ENCODE peak calls at places on chromosomes 16 and 17, in nine cellular contexts. One of them, this sample, is unnamed.
A peak's percentile ranks its signal among the peaks of the same experiment; 100 is the strongest.

GRCh38 chr16:78215222-78215621 is 115.8 kb downstream of the WWOX start:
- DNase-seq in T-helper 1 cell: no peak
- DNase-seq in NCI-H2081: no peak
- DNase-seq in stimulated activated CD4-positive, alpha-beta T cell treated with anti-CD3 and anti-CD28 coated beads, Interleukin-1b, Interleukin-23, amount 100 ng/mL, for 1 hour: no peak
- DNase-seq in myocyte: no peak
- DNase-seq in endodermal cell: no peak
- DNase-seq in small intestine: no peak
- DNase-seq in posterior vena cava: no peak
- DNase-seq in NCI-H345: no peak
- DNase-seq in this sample: no peak

GRCh38 chr17:3035256-3035967 is 28.0 kb downstream of the OR1D5 start:
- DNase-seq in small intestine: no peak
- DNase-seq in endodermal cell: peak; percentile 41
- DNase-seq in T-helper 1 cell: no peak
- DNase-seq in myocyte: no peak
- DNase-seq in posterior vena cava: no peak
- DNase-seq in stimulated activated CD4-positive, alpha-beta T cell treated with anti-CD3 and anti-CD28 coated beads, Interleukin-1b, Interleukin-23, amount 100 ng/mL, for 1 hour: no peak
- DNase-seq in NCI-H345: no peak
- DNase-seq in NCI-H2081: no peak
- DNase-seq in this sample: no peak

GRCh38 chr17:79843917-79844815 is 4.9 kb upstream of the CBX4 start:
- DNase-seq in posterior vena cava: peak; percentile 90
- DNase-seq in stimulated activated CD4-positive, alpha-beta T cell treated with anti-CD3 and anti-CD28 coated beads, Interleukin-1b, Interleukin-23, amount 100 ng/mL, for 1 hour: no peak
- DNase-seq in small intestine: peak; percentile 45
- DNase-seq in myocyte: peak; percentile 73
- DNase-seq in NCI-H2081: peak; percentile 54
- DNase-seq in endodermal cell: peak; percentile 89
- DNase-seq in T-helper 1 cell: no peak
- DNase-seq in NCI-H345: peak; percentile 41
- DNase-seq in this sample: no peak

GRCh38 chr17:71631483-71631882 is 489.3 kb upstream of the SOX9 start:
- DNase-seq in endodermal cell: no peak
- DNase-seq in small intestine: no peak
- DNase-seq in posterior vena cava: no peak
- DNase-seq in T-helper 1 cell: no peak
- DNase-seq in NCI-H345: no peak
- DNase-seq in stimulated activated CD4-positive, alpha-beta T cell treated with anti-CD3 and anti-CD28 coated beads, Interleukin-1b, Interleukin-23, amount 100 ng/mL, for 1 hour: no peak
- DNase-seq in myocyte: no peak
- DNase-seq in NCI-H2081: no peak
- DNase-seq in this sample: no peak

GRCh38 chr16:31108035-31108793 is at the start of gene BCKDK:
- DNase-seq in NCI-H2081: peak; percentile 63
- DNase-seq in stimulated activated CD4-positive, alpha-beta T cell treated with anti-CD3 and anti-CD28 coated beads, Interleukin-1b, Interleukin-23, amount 100 ng/mL, for 1 hour: peak; percentile 52
- DNase-seq in NCI-H345: peak; percentile 87
- DNase-seq in endodermal cell: peak; percentile 88
- DNase-seq in posterior vena cava: peak; percentile 94
- DNase-seq in T-helper 1 cell: no peak
- DNase-seq in myocyte: peak; percentile 82
- DNase-seq in small intestine: peak; percentile 68
- DNase-seq in this sample: no peak

GRCh38 chr16:11824362-11824761 is 27.0 kb downstream of the RSL1D1 start:
- DNase-seq in NCI-H345: no peak
- DNase-seq in T-helper 1 cell: no peak
- DNase-seq in posterior vena cava: no peak
- DNase-seq in endodermal cell: no peak
- DNase-seq in NCI-H2081: no peak
- DNase-seq in stimulated activated CD4-positive, alpha-beta T cell treated with anti-CD3 and anti-CD28 coated beads, Interleukin-1b, Interleukin-23, amount 100 ng/mL, for 1 hour: no peak
- DNase-seq in small intestine: peak; percentile 93
- DNase-seq in myocyte: peak; percentile 75
- DNase-seq in this sample: no peak

GRCh38 chr17:60107526-60108257 is 29.0 kb upstream of the HEATR6 start:
- DNase-seq in myocyte: no peak
- DNase-seq in NCI-H2081: no peak
- DNase-seq in endodermal cell: peak; percentile 36
- DNase-seq in posterior vena cava: no peak
- DNase-seq in small intestine: no peak
- DNase-seq in T-helper 1 cell: no peak
- DNase-seq in stimulated activated CD4-positive, alpha-beta T cell treated with anti-CD3 and anti-CD28 coated beads, Interleukin-1b, Interleukin-23, amount 100 ng/mL, for 1 hour: no peak
- DNase-seq in NCI-H345: no peak
- DNase-seq in this sample: no peak

GRCh38 chr16:19843371-19843770 is 41.3 kb downstream of the GPRC5B start:
- DNase-seq in NCI-H345: no peak
- DNase-seq in stimulated activated CD4-positive, alpha-beta T cell treated with anti-CD3 and anti-CD28 coated beads, Interleukin-1b, Interleukin-23, amount 100 ng/mL, for 1 hour: no peak
- DNase-seq in NCI-H2081: no peak
- DNase-seq in small intestine: peak; percentile 7
- DNase-seq in T-helper 1 cell: no peak
- DNase-seq in myocyte: no peak
- DNase-seq in endodermal cell: no peak
- DNase-seq in posterior vena cava: no peak
- DNase-seq in this sample: no peak

GRCh38 chr17:7490144-7490543 is 6.0 kb downstream of the POLR2A start:
- DNase-seq in small intestine: no peak
- DNase-seq in T-helper 1 cell: no peak
- DNase-seq in posterior vena cava: no peak
- DNase-seq in NCI-H2081: no peak
- DNase-seq in endodermal cell: no peak
- DNase-seq in stimulated activated CD4-positive, alpha-beta T cell treated with anti-CD3 and anti-CD28 coated beads, Interleukin-1b, Interleukin-23, amount 100 ng/mL, for 1 hour: no peak
- DNase-seq in NCI-H345: no peak
- DNase-seq in myocyte: no peak
- DNase-seq in this sample: no peak

GRCh38 chr17:47690121-47690520 is 3.8 kb upstream of the TBKBP1 start:
- DNase-seq in endodermal cell: peak; percentile 75
- DNase-seq in NCI-H345: no peak
- DNase-seq in stimulated activated CD4-positive, alpha-beta T cell treated with anti-CD3 and anti-CD28 coated beads, Interleukin-1b, Interleukin-23, amount 100 ng/mL, for 1 hour: no peak
- DNase-seq in myocyte: no peak
- DNase-seq in small intestine: no peak
- DNase-seq in posterior vena cava: no peak
- DNase-seq in T-helper 1 cell: no peak
- DNase-seq in NCI-H2081: no peak
- DNase-seq in this sample: no peak